ENCODE peak calls at places on chromosome 9, in seven cellular contexts. One of them, this sample, is unnamed.

GRCh38 chr9:127397722-127398647 is 1.0 kb downstream of the SLC2A8 start:
- DNase-seq in IMR-90: peak; percentile 33
- DNase-seq in trophoblast cell: peak; percentile 28
- DNase-seq in mesendoderm: peak; percentile 57
- DNase-seq in H1: no peak
- DNase-seq in neuronal stem cell: peak; percentile 44
- DNase-seq in mesenchymal stem cell: peak; percentile 64
- DNase-seq in this sample: peak; percentile 52

GRCh38 chr9:6330958-6331634 is 2.9 kb downstream of the TPD52L3 start:
- DNase-seq in IMR-90: no peak
- DNase-seq in H1: no peak
- DNase-seq in mesenchymal stem cell: peak; percentile 2
- DNase-seq in neuronal stem cell: no peak
- DNase-seq in mesendoderm: no peak
- DNase-seq in trophoblast cell: no peak
- DNase-seq in this sample: no peak

GRCh38 chr9:76895186-76895585 is 10.7 kb downstream of the PRUNE2 start:
- DNase-seq in mesendoderm: no peak
- DNase-seq in neuronal stem cell: no peak
- DNase-seq in mesenchymal stem cell: no peak
- DNase-seq in H1: no peak
- DNase-seq in trophoblast cell: no peak
- DNase-seq in IMR-90: peak; percentile 78
- DNase-seq in this sample: no peak

GRCh38 chr9:95104966-95105365 is 212.5 kb downstream of the FANCC start:
- DNase-seq in mesenchymal stem cell: no peak
- DNase-seq in mesendoderm: no peak
- DNase-seq in H1: no peak
- DNase-seq in neuronal stem cell: no peak
- DNase-seq in trophoblast cell: no peak
- DNase-seq in IMR-90: no peak
- DNase-seq in this sample: no peak

GRCh38 chr9:2859776-2860379 is 16.0 kb upstream of the PUM3 start:
- DNase-seq in H1: peak; percentile 39
- DNase-seq in neuronal stem cell: peak; percentile 62
- DNase-seq in mesenchymal stem cell: peak; percentile 65
- DNase-seq in trophoblast cell: peak; percentile 70
- DNase-seq in mesendoderm: peak; percentile 80
- DNase-seq in IMR-90: peak; percentile 57
- DNase-seq in this sample: peak; percentile 76

GRCh38 chr9:36382484-36382883 is 17.6 kb downstream of the RNF38 start:
- DNase-seq in neuronal stem cell: no peak
- DNase-seq in mesenchymal stem cell: peak; percentile 13
- DNase-seq in IMR-90: peak; percentile 21
- DNase-seq in mesendoderm: peak; percentile 66
- DNase-seq in trophoblast cell: no peak
- DNase-seq in H1: no peak
- DNase-seq in this sample: no peak

GRCh38 chr9:80467632-80468031 is 895.9 kb downstream of the TLE4 start:
- DNase-seq in trophoblast cell: no peak
- DNase-seq in H1: no peak
- DNase-seq in neuronal stem cell: no peak
- DNase-seq in mesendoderm: no peak
- DNase-seq in mesenchymal stem cell: no peak
- DNase-seq in IMR-90: peak; percentile 26
- DNase-seq in this sample: no peak

GRCh38 chr9:76373173-76373771 is 21.0 kb downstream of the RFK start:
- DNase-seq in mesenchymal stem cell: peak; percentile 34
- DNase-seq in mesendoderm: no peak
- DNase-seq in H1: no peak
- DNase-seq in neuronal stem cell: no peak
- DNase-seq in IMR-90: peak; percentile 80
- DNase-seq in trophoblast cell: peak; percentile 33
- DNase-seq in this sample: no peak

GRCh38 chr9:72305102-72305546 is 59.9 kb downstream of the ZFAND5 start:
- DNase-seq in H1: peak; percentile 13
- DNase-seq in neuronal stem cell: peak; percentile 26
- DNase-seq in mesendoderm: peak; percentile 96
- DNase-seq in mesenchymal stem cell: peak; percentile 97
- DNase-seq in trophoblast cell: peak; percentile 95
- DNase-seq in IMR-90: peak; percentile 92
- DNase-seq in this sample: peak; percentile 74

GRCh38 chr9:29816954-29817703 is 2243.8 kb upstream of the C9orf72 start:
- DNase-seq in trophoblast cell: no peak
- DNase-seq in IMR-90: no peak
- DNase-seq in H1: no peak
- DNase-seq in mesendoderm: no peak
- DNase-seq in neuronal stem cell: no peak
- DNase-seq in mesenchymal stem cell: no peak
- DNase-seq in this sample: no peak

GRCh38 chr9:38079410-38080105 is 10.5 kb upstream of the SHB start:
- DNase-seq in mesenchymal stem cell: no peak
- DNase-seq in trophoblast cell: peak; percentile 35
- DNase-seq in neuronal stem cell: no peak
- DNase-seq in H1: no peak
- DNase-seq in mesendoderm: no peak
- DNase-seq in IMR-90: peak; percentile 48
- DNase-seq in this sample: peak; percentile 26

GRCh38 chr9:28007097-28007817 is 434.0 kb upstream of the C9orf72 start:
- DNase-seq in mesenchymal stem cell: no peak
- DNase-seq in neuronal stem cell: no peak
- DNase-seq in IMR-90: no peak
- DNase-seq in trophoblast cell: no peak
- DNase-seq in mesendoderm: no peak
- DNase-seq in H1: no peak
- DNase-seq in this sample: no peak

GRCh38 chr9:136882109-136882946 is 4.0 kb upstream of the TRAF2 start:
- DNase-seq in neuronal stem cell: no peak
- DNase-seq in mesenchymal stem cell: peak; percentile 95
- DNase-seq in IMR-90: peak; percentile 87
- DNase-seq in trophoblast cell: peak; percentile 61
- DNase-seq in H1: no peak
- DNase-seq in mesendoderm: peak; percentile 63
- DNase-seq in this sample: peak; percentile 62

GRCh38 chr9:98117984-98118639 is 910 bp downstream of the TRIM14 start:
- DNase-seq in IMR-90: peak; percentile 28
- DNase-seq in mesendoderm: peak; percentile 71
- DNase-seq in neuronal stem cell: no peak
- DNase-seq in mesenchymal stem cell: peak; percentile 40
- DNase-seq in trophoblast cell: peak; percentile 57
- DNase-seq in H1: no peak
- DNase-seq in this sample: no peak

GRCh38 chr9:125867752-125868400 is 120.7 kb downstream of the PBX3 start:
- DNase-seq in mesenchymal stem cell: no peak
- DNase-seq in trophoblast cell: no peak
- DNase-seq in mesendoderm: no peak
- DNase-seq in IMR-90: peak; percentile 44
- DNase-seq in H1: no peak
- DNase-seq in neuronal stem cell: no peak
- DNase-seq in this sample: no peak

GRCh38 chr9:126419475-126419874 is 92.8 kb downstream of the MVB12B start:
- DNase-seq in mesendoderm: no peak
- DNase-seq in mesenchymal stem cell: no peak
- DNase-seq in neuronal stem cell: no peak
- DNase-seq in trophoblast cell: no peak
- DNase-seq in IMR-90: no peak
- DNase-seq in H1: no peak
- DNase-seq in this sample: no peak

GRCh38 chr9:135066291-135066690 is 21.2 kb upstream of the OLFM1 start:
- DNase-seq in mesendoderm: no peak
- DNase-seq in H1: no peak
- DNase-seq in neuronal stem cell: no peak
- DNase-seq in trophoblast cell: no peak
- DNase-seq in mesenchymal stem cell: no peak
- DNase-seq in IMR-90: no peak
- DNase-seq in this sample: peak; percentile 1

GRCh38 chr9:79944991-79945390 is 373.2 kb downstream of the TLE4 start:
- DNase-seq in mesendoderm: no peak
- DNase-seq in H1: no peak
- DNase-seq in neuronal stem cell: no peak
- DNase-seq in IMR-90: no peak
- DNase-seq in trophoblast cell: no peak
- DNase-seq in mesenchymal stem cell: no peak
- DNase-seq in this sample: no peak

GRCh38 chr9:127634698-127635097 is 22.6 kb downstream of the STXBP1 start:
- DNase-seq in mesenchymal stem cell: no peak
- DNase-seq in H1: no peak
- DNase-seq in IMR-90: no peak
- DNase-seq in mesendoderm: peak; percentile 47
- DNase-seq in trophoblast cell: no peak
- DNase-seq in neuronal stem cell: no peak
- DNase-seq in this sample: no peak

GRCh38 chr9:121976751-121977150 is 116.4 kb downstream of the TTLL11 start:
- DNase-seq in trophoblast cell: no peak
- DNase-seq in mesenchymal stem cell: peak; percentile 58
- DNase-seq in IMR-90: peak; percentile 93
- DNase-seq in H1: no peak
- DNase-seq in mesendoderm: no peak
- DNase-seq in neuronal stem cell: no peak
- DNase-seq in this sample: no peak

GRCh38 chr9:105168935-105169334 is 75.5 kb upstream of the SLC44A1 start:
- DNase-seq in mesendoderm: no peak
- DNase-seq in IMR-90: peak; percentile 77
- DNase-seq in mesenchymal stem cell: no peak
- DNase-seq in H1: no peak
- DNase-seq in neuronal stem cell: no peak
- DNase-seq in trophoblast cell: peak; percentile 19
- DNase-seq in this sample: no peak

GRCh38 chr9:101477214-101477613 is 41.6 kb upstream of the ALDOB start:
- DNase-seq in IMR-90: peak; percentile 53
- DNase-seq in neuronal stem cell: no peak
- DNase-seq in mesendoderm: no peak
- DNase-seq in mesenchymal stem cell: no peak
- DNase-seq in H1: no peak
- DNase-seq in trophoblast cell: no peak
- DNase-seq in this sample: no peak

GRCh38 chr9:94649100-94649855 is 10.0 kb upstream of the FBP1 start:
- DNase-seq in IMR-90: peak; percentile 28
- DNase-seq in mesenchymal stem cell: no peak
- DNase-seq in neuronal stem cell: no peak
- DNase-seq in trophoblast cell: peak; percentile 35
- DNase-seq in mesendoderm: no peak
- DNase-seq in H1: no peak
- DNase-seq in this sample: no peak

GRCh38 chr9:137396227-137396626 is 26.7 kb downstream of the EXD3 start:
- DNase-seq in mesendoderm: no peak
- DNase-seq in trophoblast cell: peak; percentile 80
- DNase-seq in mesenchymal stem cell: peak; percentile 88
- DNase-seq in H1: no peak
- DNase-seq in neuronal stem cell: no peak
- DNase-seq in IMR-90: peak; percentile 96
- DNase-seq in this sample: no peak

GRCh38 chr9:131410051-131410491 is 16.2 kb downstream of the PRRC2B start:
- DNase-seq in mesendoderm: no peak
- DNase-seq in trophoblast cell: no peak
- DNase-seq in H1: no peak
- DNase-seq in IMR-90: peak; percentile 55
- DNase-seq in mesenchymal stem cell: no peak
- DNase-seq in neuronal stem cell: no peak
- DNase-seq in this sample: no peak

DNA sequence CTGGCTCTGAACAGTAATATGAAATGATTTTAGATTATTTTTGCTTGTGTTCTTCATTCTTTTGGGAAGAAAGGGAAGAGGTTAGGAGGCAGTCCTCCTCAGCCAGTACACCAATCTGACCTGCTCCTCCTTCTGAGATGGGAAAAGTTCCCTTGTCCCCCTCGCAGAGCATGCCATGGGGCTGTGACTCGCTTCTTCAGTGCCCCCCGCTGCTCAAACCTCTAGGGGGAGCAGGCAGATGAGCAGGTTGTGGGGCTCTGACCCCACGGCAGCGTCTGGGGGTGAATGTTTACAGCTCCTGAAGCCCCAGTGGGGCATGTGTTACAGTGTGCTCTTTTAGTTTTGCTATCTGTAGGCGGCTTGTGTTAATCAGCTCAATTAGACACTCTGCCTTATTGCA is 50.9 kb upstream of the KLF9 start:
- DNase-seq in mesenchymal stem cell: no peak
- DNase-seq in mesendoderm: no peak
- DNase-seq in neuronal stem cell: no peak
- DNase-seq in IMR-90: no peak
- DNase-seq in H1: no peak
- DNase-seq in trophoblast cell: no peak
- DNase-seq in this sample: no peak
- H3K4ac ChIP-seq in mesenchymal stem cell: peak overlapping the region; percentile 47
- H3K4ac ChIP-seq in mesendoderm: no peak overlapping the region
- H3K4ac ChIP-seq in neuronal stem cell: no peak overlapping the region
- H3K4ac ChIP-seq in IMR-90: no peak overlapping the region
- H3K4ac ChIP-seq in H1: no peak overlapping the region
- H3K4ac ChIP-seq in trophoblast cell: no peak overlapping the region
- H3K4ac ChIP-seq in this sample: no peak overlapping the region

GRCh38 chr9:13173553-13173952 is 105.9 kb downstream of the MPDZ start:
- DNase-seq in mesendoderm: no peak
- DNase-seq in mesenchymal stem cell: no peak
- DNase-seq in trophoblast cell: no peak
- DNase-seq in IMR-90: no peak
- DNase-seq in neuronal stem cell: no peak
- DNase-seq in H1: no peak
- DNase-seq in this sample: no peak
- H3K4ac ChIP-seq in mesendoderm: no peak overlapping the region
- H3K4ac ChIP-seq in mesenchymal stem cell: no peak overlapping the region
- H3K4ac ChIP-seq in trophoblast cell: no peak overlapping the region
- H3K4ac ChIP-seq in IMR-90: no peak overlapping the region
- H3K4ac ChIP-seq in neuronal stem cell: no peak overlapping the region
- H3K4ac ChIP-seq in H1: no peak overlapping the region
- H3K4ac ChIP-seq in this sample: no peak overlapping the region

DNA sequence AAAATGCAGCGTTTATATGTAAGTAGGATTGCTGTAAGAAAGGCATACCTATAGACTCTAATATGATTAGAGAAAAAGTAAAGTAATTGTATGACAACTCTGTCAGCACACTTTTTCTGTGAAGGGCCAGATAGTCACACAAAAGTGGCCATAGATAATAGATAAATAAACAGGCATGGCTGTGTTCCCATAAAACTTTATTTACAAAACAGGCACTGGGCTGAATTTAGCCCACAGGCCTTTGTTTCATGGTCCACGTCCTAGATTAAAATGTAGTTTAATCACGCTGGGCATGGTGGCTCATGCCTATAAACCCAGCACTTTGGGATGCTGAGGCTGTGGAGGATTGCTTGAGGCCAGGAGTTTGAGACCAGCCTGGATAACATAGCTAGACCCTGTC is 8.7 kb upstream of the TXNDC8 start:
- DNase-seq in IMR-90: no peak
- DNase-seq in H1: no peak
- DNase-seq in mesendoderm: no peak
- DNase-seq in mesenchymal stem cell: no peak
- DNase-seq in trophoblast cell: no peak
- DNase-seq in neuronal stem cell: no peak
- DNase-seq in this sample: no peak
- H3K4ac ChIP-seq in IMR-90: no peak overlapping the region
- H3K4ac ChIP-seq in H1: no peak overlapping the region
- H3K4ac ChIP-seq in mesendoderm: no peak overlapping the region
- H3K4ac ChIP-seq in mesenchymal stem cell: no peak overlapping the region
- H3K4ac ChIP-seq in trophoblast cell: no peak overlapping the region
- H3K4ac ChIP-seq in neuronal stem cell: no peak overlapping the region
- H3K4ac ChIP-seq in this sample: no peak overlapping the region

DNA sequence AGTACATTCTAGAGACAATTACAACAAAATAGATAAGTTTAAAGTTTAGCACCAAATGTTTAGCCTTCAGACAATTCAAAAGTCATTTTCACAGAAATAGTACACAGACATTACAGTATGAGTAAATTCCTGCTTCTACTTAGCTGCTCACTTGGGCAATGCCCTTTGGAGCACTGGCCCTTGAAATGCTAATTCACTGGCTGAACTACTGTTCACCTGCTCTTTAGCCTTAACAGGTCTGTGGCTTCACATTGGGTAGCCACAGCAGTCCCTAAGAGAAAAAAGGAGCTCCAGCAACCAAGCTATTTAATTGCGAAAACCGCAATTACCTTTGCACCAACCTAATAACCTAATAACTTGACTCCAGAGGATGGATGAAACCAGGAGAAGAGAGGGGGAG is 916.2 kb upstream of the DMAC1 start:
- DNase-seq in mesenchymal stem cell: no peak
- DNase-seq in trophoblast cell: no peak
- DNase-seq in H1: no peak
- DNase-seq in IMR-90: no peak
- DNase-seq in mesendoderm: no peak
- DNase-seq in neuronal stem cell: no peak
- DNase-seq in this sample: no peak
- H3K4ac ChIP-seq in mesenchymal stem cell: no peak overlapping the region
- H3K4ac ChIP-seq in trophoblast cell: no peak overlapping the region
- H3K4ac ChIP-seq in H1: no peak overlapping the region
- H3K4ac ChIP-seq in IMR-90: no peak overlapping the region
- H3K4ac ChIP-seq in mesendoderm: no peak overlapping the region
- H3K4ac ChIP-seq in neuronal stem cell: no peak overlapping the region
- H3K4ac ChIP-seq in this sample: no peak overlapping the region